ENCODE peak calls at places on chromosomes 1 and 21, in five cellular contexts. G, O, L, Y and V are unnamed samples.

GRCh38 chr21:30146558-30147282 is 19.9 kb downstream of the CLDN17 start:
- DNase-seq in G (no peak), O (no peak), L (no peak), Y (no peak), V (no peak)

GRCh38 chr1:72724951-72725863 is 442.9 kb upstream of the NEGR1 start:
- DNase-seq in G (no peak), O (peak; percentile 44), L (no peak), Y (no peak), V (peak; percentile 72)

GRCh38 chr21:43196789-43197188 is 28.0 kb downstream of the CRYAA start:
- DNase-seq in G (no peak), O (peak; percentile 35), L (no peak), Y (no peak), V (no peak)

GRCh38 chr1:180926164-180926981 is 13.7 kb downstream of the KIAA1614 start:
- DNase-seq in G (no peak), O (peak; percentile 84), L (peak; percentile 9), Y (no peak), V (peak; percentile 90)

GRCh38 chr21:17334478-17334877 is 178.4 kb upstream of the CXADR start:
- DNase-seq in G (no peak), O (no peak), L (no peak), Y (no peak), V (no peak)

GRCh38 chr1:216314369-216315095 is 108.7 kb downstream of the USH2A start:
- DNase-seq in G (no peak), O (no peak), L (no peak), Y (no peak), V (no peak)

GRCh38 chr1:16618719-16619118 is 5.4 kb upstream of the NBPF1 start:
- DNase-seq in G (no peak), O (peak; percentile 83), L (no peak), Y (peak; percentile 24), V (peak; percentile 98)

GRCh38 chr1:67646145-67647035 is 38.6 kb upstream of the GADD45A start:
- DNase-seq in G (no peak), O (no peak), L (peak; percentile 37), Y (no peak), V (no peak)

GRCh38 chr1:16132325-16132785 is 23.5 kb downstream of the EPHA2 start:
- DNase-seq in G (no peak), O (no peak), L (no peak), Y (no peak), V (no peak)

GRCh38 chr1:17258116-17258757 is 9.3 kb downstream of the PADI3 start:
- DNase-seq in G (no peak), O (no peak), L (peak; percentile 55), Y (no peak), V (no peak)

GRCh38 chr1:240282061-240282830 is 190.6 kb downstream of the FMN2 start:
- DNase-seq in G (peak; percentile 26), O (no peak), L (no peak), Y (no peak), V (no peak)

GRCh38 chr1:209335090-209335692 is 248.3 kb upstream of the CAMK1G start:
- DNase-seq in G (no peak), O (no peak), L (no peak), Y (no peak), V (no peak)

GRCh38 chr1:202106340-202107284 is 16.1 kb upstream of the GPR37L1 start:
- DNase-seq in G (peak; percentile 13), O (no peak), L (no peak), Y (no peak), V (no peak)

GRCh38 chr1:172902861-172903381 is 147.8 kb downstream of the TNFSF18 start:
- DNase-seq in G (no peak), O (no peak), L (no peak), Y (no peak), V (no peak)

GRCh38 chr1:234477373-234478151 is 1.4 kb downstream of the TARBP1 start:
- DNase-seq in G (no peak), O (no peak), L (no peak), Y (no peak), V (no peak)

GRCh38 chr1:38962113-38962512 is 20.5 kb upstream of the RHBDL2 start:
- DNase-seq in G (no peak), O (no peak), L (no peak), Y (no peak), V (no peak)

GRCh38 chr1:63545780-63546179 is 22.5 kb downstream of the EFCAB7 start:
- DNase-seq in G (no peak), O (no peak), L (no peak), Y (no peak), V (no peak)

DNA sequence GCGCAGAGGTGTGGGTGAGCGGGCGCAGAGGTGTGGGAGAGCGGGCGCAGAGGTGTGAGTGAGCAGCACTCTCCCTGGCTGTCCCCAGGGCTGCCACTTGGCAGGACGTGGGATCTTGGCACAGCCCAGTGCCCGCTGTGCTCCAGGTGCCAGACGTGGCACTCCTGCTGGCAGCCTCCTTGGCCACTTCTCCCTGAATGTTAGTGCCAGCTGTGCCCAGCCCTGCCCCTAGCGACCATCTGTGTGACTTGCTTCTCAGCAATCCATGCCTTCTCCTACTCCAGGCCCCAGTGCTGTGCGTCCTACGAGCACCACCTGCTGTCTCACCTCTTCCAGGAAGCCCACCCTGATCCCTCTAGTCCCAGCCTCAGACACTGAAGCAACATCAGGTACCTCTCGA is 30.5 kb downstream of the KRTAP10-1 start:
- DNase-seq in G (no peak), O (no peak), L (no peak), Y (no peak), V (peak; percentile 81)
- TF ChIP-seq CTCF in G (peak; percentile 30), O (no peak), L (no peak), Y (no peak), V (no peak)

DNA sequence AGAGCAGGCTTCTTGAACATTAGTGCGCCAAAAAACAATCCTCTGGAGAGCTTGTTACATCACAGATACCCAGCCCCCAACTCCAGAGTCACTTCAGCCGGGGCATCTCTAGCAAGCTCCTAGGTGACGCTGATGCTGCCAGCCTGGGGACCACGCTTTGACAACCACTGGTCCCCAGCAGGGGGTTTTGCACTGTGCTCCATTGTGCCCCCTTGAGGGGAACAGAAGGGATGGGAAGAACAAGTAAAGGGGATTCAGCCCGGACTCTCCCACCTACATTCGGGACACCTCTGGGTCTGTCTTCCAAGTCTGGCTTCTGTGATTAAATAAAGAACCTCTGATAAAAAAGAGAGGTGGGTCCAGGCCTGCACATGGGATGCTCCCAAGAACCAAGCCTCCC is 60.4 kb downstream of the ATP5PO start:
- DNase-seq in G (no peak), O (peak; percentile 39), L (no peak), Y (no peak), V (peak; percentile 61)
- TF ChIP-seq CTCF in G (peak; percentile 14), O (no peak), L (peak; percentile 26), Y (no peak), V (no peak)

DNA sequence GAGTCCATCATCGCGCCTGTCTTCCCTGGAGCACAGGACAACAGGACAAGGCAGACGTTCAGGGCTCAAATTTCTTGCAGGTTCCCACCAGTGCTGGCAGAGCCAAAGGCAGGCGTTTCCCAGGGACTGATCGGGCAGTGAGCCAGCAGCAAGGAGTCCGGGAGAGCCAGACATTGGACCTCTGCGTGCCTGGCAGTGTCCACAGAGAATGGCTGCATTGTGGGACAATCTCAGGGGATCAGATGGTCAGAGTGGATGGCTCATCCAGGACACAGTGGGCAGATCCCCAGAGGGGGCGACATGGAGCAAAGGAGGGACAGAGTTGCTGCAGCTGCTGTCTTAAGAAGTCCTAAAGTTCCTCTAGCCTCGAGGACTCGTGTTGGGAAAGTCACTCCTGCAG is 4.6 kb downstream of the TMEM63A start:
- DNase-seq in G (no peak), O (peak; percentile 84), L (no peak), Y (no peak), V (peak; percentile 76)
- TF ChIP-seq CTCF in G (peak; percentile 43), O (peak; percentile 15), L (peak; percentile 74), Y (no peak), V (peak; percentile 78)

GRCh38 chr1:21302747-21303715 is 12.8 kb upstream of the ECE1 start:
- DNase-seq in G (no peak), O (peak; percentile 76), L (peak; percentile 97), Y (no peak), V (no peak)
- TF ChIP-seq CTCF in G (no peak), O (no peak), L (no peak), Y (no peak), V (peak; percentile 61)

DNA sequence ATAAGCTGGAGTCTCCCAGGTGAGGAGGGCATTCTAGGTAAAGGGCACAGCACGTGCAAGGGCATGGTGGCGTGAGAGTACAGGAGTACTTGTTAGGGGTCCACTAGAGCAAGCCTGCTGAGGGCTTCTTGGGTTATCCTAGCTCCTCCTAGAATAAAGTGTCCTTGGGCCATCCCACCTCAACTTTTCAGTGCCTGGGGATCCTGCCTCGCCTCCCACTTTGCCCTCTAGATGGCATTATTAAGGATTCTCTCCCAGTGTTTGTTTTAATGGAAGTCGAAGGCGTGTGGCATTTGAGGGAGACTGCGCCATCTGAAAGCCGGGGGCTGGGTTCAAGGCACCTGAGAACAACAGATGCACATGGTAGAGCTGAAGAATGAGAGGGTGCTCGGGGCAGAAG is 74.5 kb upstream of the SELENON start:
- DNase-seq in G (no peak), O (no peak), L (no peak), Y (no peak), V (no peak)
- TF ChIP-seq CTCF in G (no peak), O (no peak), L (no peak), Y (no peak), V (no peak)